ENCODE peak calls at places on chromosomes 4 and X, in ten cellular contexts. One of them, this sample, is unnamed.

GRCh38 chrX:30649859-30650258 is 3.4 kb upstream of the GK start:
- DNase-seq in A549: no peak
- DNase-seq in endothelial cell of umbilical vein: no peak
- DNase-seq in GM12865: peak
- DNase-seq in GM06990: peak
- DNase-seq in stomach: no peak
- DNase-seq in MG63: no peak
- DNase-seq in kidney epithelial cell: no peak
- DNase-seq in fibroblast of pulmonary artery: peak
- DNase-seq in GM23338: no peak
- DNase-seq in this sample: no peak

GRCh38 chrX:101229155-101229554 is 9.6 kb downstream of the DRP2 start:
- DNase-seq in GM12865: no peak
- DNase-seq in endothelial cell of umbilical vein: no peak
- DNase-seq in stomach: no peak
- DNase-seq in A549: no peak
- DNase-seq in kidney epithelial cell: no peak
- DNase-seq in GM06990: no peak
- DNase-seq in GM23338: no peak
- DNase-seq in MG63: no peak
- DNase-seq in fibroblast of pulmonary artery: peak
- DNase-seq in this sample: no peak

GRCh38 chr4:20383283-20383682 is 131.6 kb downstream of the SLIT2 start:
- DNase-seq in stomach: no peak
- DNase-seq in endothelial cell of umbilical vein: no peak
- DNase-seq in fibroblast of pulmonary artery: no peak
- DNase-seq in MG63: no peak
- DNase-seq in GM06990: no peak
- DNase-seq in GM12865: no peak
- DNase-seq in GM23338: no peak
- DNase-seq in A549: no peak
- DNase-seq in kidney epithelial cell: no peak
- DNase-seq in this sample: no peak

GRCh38 chrX:70171636-70172035 is 5.6 kb upstream of the DGAT2L6 start:
- DNase-seq in GM12865: no peak
- DNase-seq in MG63: no peak
- DNase-seq in kidney epithelial cell: no peak
- DNase-seq in A549: no peak
- DNase-seq in stomach: no peak
- DNase-seq in GM23338: peak
- DNase-seq in endothelial cell of umbilical vein: no peak
- DNase-seq in fibroblast of pulmonary artery: no peak
- DNase-seq in GM06990: no peak
- DNase-seq in this sample: no peak

GRCh38 chrX:125152011-125152410 is 167.7 kb upstream of the TEX13C start:
- DNase-seq in GM12865: no peak
- DNase-seq in GM23338: no peak
- DNase-seq in A549: no peak
- DNase-seq in MG63: no peak
- DNase-seq in fibroblast of pulmonary artery: no peak
- DNase-seq in kidney epithelial cell: no peak
- DNase-seq in GM06990: no peak
- DNase-seq in endothelial cell of umbilical vein: no peak
- DNase-seq in stomach: no peak
- DNase-seq in this sample: no peak

GRCh38 chr4:70613182-70613892 is 15.2 kb upstream of the ENAM start:
- DNase-seq in MG63: no peak
- DNase-seq in stomach: no peak
- DNase-seq in GM12865: no peak
- DNase-seq in kidney epithelial cell: no peak
- DNase-seq in GM06990: no peak
- DNase-seq in A549: no peak
- DNase-seq in endothelial cell of umbilical vein: no peak
- DNase-seq in fibroblast of pulmonary artery: no peak
- DNase-seq in GM23338: no peak
- DNase-seq in this sample: no peak

GRCh38 chrX:132750312-132751042 is 208.0 kb downstream of the HS6ST2 start:
- DNase-seq in GM06990: no peak
- DNase-seq in endothelial cell of umbilical vein: no peak
- DNase-seq in fibroblast of pulmonary artery: peak
- DNase-seq in GM23338: no peak
- DNase-seq in GM12865: no peak
- DNase-seq in A549: no peak
- DNase-seq in MG63: no peak
- DNase-seq in stomach: no peak
- DNase-seq in kidney epithelial cell: no peak
- DNase-seq in this sample: no peak

GRCh38 chr4:168511780-168512467 is 15.1 kb downstream of the PALLD start:
- DNase-seq in GM06990: no peak
- DNase-seq in endothelial cell of umbilical vein: no peak
- DNase-seq in stomach: no peak
- DNase-seq in fibroblast of pulmonary artery: no peak
- DNase-seq in A549: no peak
- DNase-seq in GM12865: no peak
- DNase-seq in MG63: no peak
- DNase-seq in GM23338: peak
- DNase-seq in kidney epithelial cell: no peak
- DNase-seq in this sample: no peak

GRCh38 chr4:8115916-8116315 is 42.7 kb downstream of the ABLIM2 start:
- DNase-seq in GM12865: no peak
- DNase-seq in kidney epithelial cell: no peak
- DNase-seq in A549: no peak
- DNase-seq in stomach: no peak
- DNase-seq in MG63: no peak
- DNase-seq in fibroblast of pulmonary artery: no peak
- DNase-seq in GM23338: no peak
- DNase-seq in GM06990: no peak
- DNase-seq in endothelial cell of umbilical vein: no peak
- DNase-seq in this sample: peak

GRCh38 chr4:8828869-8829268 is 42.8 kb downstream of the HMX1 start:
- DNase-seq in GM12865: no peak
- DNase-seq in GM23338: no peak
- DNase-seq in stomach: no peak
- DNase-seq in GM06990: no peak
- DNase-seq in MG63: no peak
- DNase-seq in endothelial cell of umbilical vein: no peak
- DNase-seq in A549: no peak
- DNase-seq in kidney epithelial cell: no peak
- DNase-seq in fibroblast of pulmonary artery: no peak
- DNase-seq in this sample: no peak

GRCh38 chr4:25914670-25915358 is 794 bp downstream of the SMIM20 start:
- DNase-seq in endothelial cell of umbilical vein: no peak
- DNase-seq in GM12865: no peak
- DNase-seq in MG63: no peak
- DNase-seq in fibroblast of pulmonary artery: no peak
- DNase-seq in kidney epithelial cell: no peak
- DNase-seq in A549: no peak
- DNase-seq in stomach: no peak
- DNase-seq in GM23338: no peak
- DNase-seq in GM06990: no peak
- DNase-seq in this sample: no peak

GRCh38 chr4:144712775-144713174 is 66.8 kb downstream of the HHIP start:
- DNase-seq in GM23338: no peak
- DNase-seq in endothelial cell of umbilical vein: no peak
- DNase-seq in A549: no peak
- DNase-seq in kidney epithelial cell: no peak
- DNase-seq in fibroblast of pulmonary artery: no peak
- DNase-seq in stomach: no peak
- DNase-seq in GM06990: no peak
- DNase-seq in GM12865: no peak
- DNase-seq in MG63: no peak
- DNase-seq in this sample: no peak

GRCh38 chr4:55161739-55162138 is 36.3 kb upstream of the KDR start:
- DNase-seq in GM12865: no peak
- DNase-seq in GM23338: no peak
- DNase-seq in kidney epithelial cell: no peak
- DNase-seq in MG63: no peak
- DNase-seq in GM06990: no peak
- DNase-seq in stomach: no peak
- DNase-seq in fibroblast of pulmonary artery: peak
- DNase-seq in endothelial cell of umbilical vein: no peak
- DNase-seq in A549: no peak
- DNase-seq in this sample: no peak

DNA sequence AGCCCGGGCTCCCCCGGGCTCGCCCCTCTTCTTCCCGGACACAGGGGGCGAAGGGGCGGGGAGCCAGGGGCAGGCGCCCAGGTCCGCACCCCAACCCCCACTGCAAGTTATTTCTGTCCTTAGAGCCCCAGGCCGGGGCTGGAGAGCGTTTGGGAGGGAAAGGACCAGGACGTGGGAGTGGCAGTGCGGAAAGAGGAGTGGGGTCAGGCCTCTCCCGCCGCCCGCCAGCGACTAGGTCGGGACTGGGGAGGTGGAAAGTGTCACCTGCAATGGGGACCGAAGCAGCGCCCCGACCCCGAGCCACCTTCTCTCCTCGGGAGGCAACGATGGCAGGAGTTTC is 351 bp downstream of the CCDC160 start:
- DNase-seq in kidney epithelial cell: no peak
- DNase-seq in MG63: no peak
- DNase-seq in GM06990: no peak
- DNase-seq in endothelial cell of umbilical vein: no peak
- DNase-seq in A549: no peak
- DNase-seq in GM12865: no peak
- DNase-seq in stomach: no peak
- DNase-seq in fibroblast of pulmonary artery: no peak
- DNase-seq in GM23338: peak
- DNase-seq in this sample: no peak
- H3K4me3 ChIP-seq in kidney epithelial cell: peak
- H3K4me3 ChIP-seq in MG63: peak
- H3K4me3 ChIP-seq in GM06990: no peak
- H3K4me3 ChIP-seq in endothelial cell of umbilical vein: no peak
- H3K4me3 ChIP-seq in A549: peak
- H3K4me3 ChIP-seq in GM12865: no peak
- H3K4me3 ChIP-seq in stomach: peak
- H3K4me3 ChIP-seq in fibroblast of pulmonary artery: peak
- H3K4me3 ChIP-seq in GM23338: peak
- H3K4me3 ChIP-seq in this sample: peak

GRCh38 chrX:66676990-66677389 is 38.1 kb upstream of the EDA2R start:
- DNase-seq in kidney epithelial cell: no peak
- DNase-seq in GM23338: no peak
- DNase-seq in stomach: no peak
- DNase-seq in MG63: peak
- DNase-seq in fibroblast of pulmonary artery: peak
- DNase-seq in A549: no peak
- DNase-seq in GM12865: no peak
- DNase-seq in GM06990: no peak
- DNase-seq in endothelial cell of umbilical vein: peak
- DNase-seq in this sample: no peak
- H3K4me3 ChIP-seq in kidney epithelial cell: no peak
- H3K4me3 ChIP-seq in GM23338: no peak
- H3K4me3 ChIP-seq in stomach: no peak
- H3K4me3 ChIP-seq in MG63: no peak
- H3K4me3 ChIP-seq in fibroblast of pulmonary artery: peak
- H3K4me3 ChIP-seq in A549: no peak
- H3K4me3 ChIP-seq in GM12865: no peak
- H3K4me3 ChIP-seq in GM06990: no peak
- H3K4me3 ChIP-seq in endothelial cell of umbilical vein: no peak
- H3K4me3 ChIP-seq in this sample: no peak

GRCh38 chrX:44878780-44879179 is 5.8 kb downstream of the KDM6A start:
- DNase-seq in GM06990: no peak
- DNase-seq in MG63: no peak
- DNase-seq in endothelial cell of umbilical vein: no peak
- DNase-seq in kidney epithelial cell: no peak
- DNase-seq in stomach: no peak
- DNase-seq in GM23338: no peak
- DNase-seq in fibroblast of pulmonary artery: no peak
- DNase-seq in GM12865: no peak
- DNase-seq in A549: no peak
- DNase-seq in this sample: no peak

GRCh38 chrX:44874481-44875184 is 1.6 kb downstream of the KDM6A start:
- DNase-seq in MG63: peak
- DNase-seq in endothelial cell of umbilical vein: peak
- DNase-seq in GM12865: peak
- DNase-seq in GM06990: peak
- DNase-seq in fibroblast of pulmonary artery: peak
- DNase-seq in kidney epithelial cell: no peak
- DNase-seq in A549: peak
- DNase-seq in GM23338: peak
- DNase-seq in stomach: peak
- DNase-seq in this sample: peak

GRCh38 chrX:44876076-44876475 is 3.1 kb downstream of the KDM6A start:
- DNase-seq in kidney epithelial cell: no peak
- DNase-seq in MG63: no peak
- DNase-seq in GM06990: no peak
- DNase-seq in GM12865: no peak
- DNase-seq in stomach: no peak
- DNase-seq in fibroblast of pulmonary artery: no peak
- DNase-seq in endothelial cell of umbilical vein: peak
- DNase-seq in GM23338: no peak
- DNase-seq in A549: no peak
- DNase-seq in this sample: no peak

GRCh38 chrX:44875185-44875489 is 2.1 kb downstream of the KDM6A start:
- DNase-seq in kidney epithelial cell: no peak
- DNase-seq in MG63: no peak
- DNase-seq in fibroblast of pulmonary artery: no peak
- DNase-seq in A549: no peak
- DNase-seq in GM12865: no peak
- DNase-seq in stomach: no peak
- DNase-seq in GM23338: no peak
- DNase-seq in GM06990: no peak
- DNase-seq in endothelial cell of umbilical vein: no peak
- DNase-seq in this sample: no peak

GRCh38 chrX:44876767-44877166 is 3.8 kb downstream of the KDM6A start:
- DNase-seq in GM23338: no peak
- DNase-seq in kidney epithelial cell: no peak
- DNase-seq in MG63: no peak
- DNase-seq in GM06990: no peak
- DNase-seq in stomach: no peak
- DNase-seq in A549: no peak
- DNase-seq in fibroblast of pulmonary artery: no peak
- DNase-seq in GM12865: no peak
- DNase-seq in endothelial cell of umbilical vein: no peak
- DNase-seq in this sample: no peak
- H3K4me3 ChIP-seq in GM23338: no peak
- H3K4me3 ChIP-seq in kidney epithelial cell: no peak
- H3K4me3 ChIP-seq in MG63: no peak
- H3K4me3 ChIP-seq in GM06990: no peak
- H3K4me3 ChIP-seq in stomach: no peak
- H3K4me3 ChIP-seq in A549: no peak
- H3K4me3 ChIP-seq in fibroblast of pulmonary artery: no peak
- H3K4me3 ChIP-seq in GM12865: no peak
- H3K4me3 ChIP-seq in endothelial cell of umbilical vein: no peak
- H3K4me3 ChIP-seq in this sample: no peak

GRCh38 chr4:104967034-104967401 is 179.7 kb upstream of the TET2 start:
- DNase-seq in endothelial cell of umbilical vein: no peak
- DNase-seq in kidney epithelial cell: no peak
- DNase-seq in fibroblast of pulmonary artery: no peak
- DNase-seq in GM23338: no peak
- DNase-seq in A549: no peak
- DNase-seq in stomach: no peak
- DNase-seq in MG63: no peak
- DNase-seq in GM12865: peak
- DNase-seq in GM06990: no peak
- DNase-seq in this sample: no peak
- H3K4me3 ChIP-seq in endothelial cell of umbilical vein: no peak
- H3K4me3 ChIP-seq in kidney epithelial cell: no peak
- H3K4me3 ChIP-seq in fibroblast of pulmonary artery: no peak
- H3K4me3 ChIP-seq in GM23338: no peak
- H3K4me3 ChIP-seq in A549: no peak
- H3K4me3 ChIP-seq in stomach: no peak
- H3K4me3 ChIP-seq in MG63: no peak
- H3K4me3 ChIP-seq in GM12865: peak
- H3K4me3 ChIP-seq in GM06990: no peak
- H3K4me3 ChIP-seq in this sample: no peak

This sample was measured in gastrocnemius medialis.